ENCODE peak calls at places on chromosomes 5 and 9, in five cellular contexts. A is BJ, C is adrenal gland, B is ovary, G is mammary epithelial cell. M is an unnamed sample.

GRCh38 chr5:157365732-157366131 is 94.3 kb upstream of the NIPAL4 start:
- DNase-seq in B (no peak), G (no peak), C (no peak), A (no peak), M (no peak)

GRCh38 chr9:126939821-126940221 is 25.2 kb downstream of the RALGPS1 start:
- DNase-seq in A (no peak), C (no peak), G (no peak), B (no peak), M (peak; percentile 66)

GRCh38 chr5:116271432-116271831 is 186.6 kb downstream of the COMMD10 start:
- DNase-seq in B (no peak), A (no peak), G (peak; percentile 24), C (no peak), M (no peak)

GRCh38 chr5:100668511-100668910 is 133.3 kb downstream of the FAM174A start:
- DNase-seq in B (no peak), G (peak; percentile 32), A (no peak), C (no peak), M (no peak)

GRCh38 chr5:95962785-95963184 is 1.1 kb upstream of the ELL2 start:
- DNase-seq in B (no peak), G (no peak), C (no peak), A (no peak), M (no peak)

GRCh38 chr5:60584304-60584703 is 115.7 kb downstream of the DEPDC1B start:
- DNase-seq in C (no peak), A (no peak), B (no peak), G (no peak), M (no peak)

GRCh38 chr5:156505101-156505500 is 178.1 kb downstream of the SGCD start:
- DNase-seq in C (no peak), B (no peak), G (no peak), A (no peak), M (no peak)

GRCh38 chr9:33110686-33111085 is 34.2 kb upstream of the SMU1 start:
- DNase-seq in A (no peak), G (no peak), C (no peak), B (no peak), M (no peak)

GRCh38 chr9:32348289-32348688 is 36.2 kb upstream of the ACO1 start:
- DNase-seq in B (no peak), C (no peak), G (peak; percentile 41), A (no peak), M (no peak)

GRCh38 chr9:98104445-98104881 is 14.6 kb downstream of the TRIM14 start:
- DNase-seq in B (no peak), G (no peak), A (no peak), C (no peak), M (no peak)

GRCh38 chr5:35202319-35203111 is 27.8 kb downstream of the PRLR start:
- DNase-seq in C (peak; percentile 62), A (peak; percentile 66), G (no peak), B (no peak), M (peak; percentile 68)

GRCh38 chr9:113511856-113512761 is 48.6 kb downstream of the RGS3 start:
- DNase-seq in A (no peak), C (no peak), G (peak; percentile 3), B (no peak), M (no peak)

GRCh38 chr5:132444841-132445639 is 45.5 kb downstream of the IRF1 start:
- DNase-seq in C (no peak), G (no peak), B (no peak), A (no peak), M (no peak)

GRCh38 chr5:152673601-152674000 is 268.5 kb upstream of the NMUR2 start:
- DNase-seq in A (no peak), G (peak; percentile 20), C (no peak), B (no peak), M (no peak)

GRCh38 chr5:99900302-99900811 is 634.8 kb upstream of the FAM174A start:
- DNase-seq in G (peak; percentile 45), C (peak; percentile 24), A (no peak), B (no peak), M (no peak)

GRCh38 chr5:147483197-147483790 is 26.6 kb downstream of the DPYSL3 start:
- DNase-seq in G (no peak), B (no peak), A (no peak), C (no peak), M (no peak)

GRCh38 chr9:90580576-90580975 is 62.0 kb downstream of the DIRAS2 start:
- DNase-seq in A (no peak), C (no peak), B (no peak), G (no peak), M (no peak)

GRCh38 chr5:72161951-72162350 is 54.7 kb downstream of the MAP1B start:
- DNase-seq in G (no peak), A (no peak), B (no peak), C (no peak), M (no peak)

GRCh38 chr5:55903121-55903701 is 52.1 kb downstream of the IL31RA start:
- DNase-seq in B (no peak), G (peak; percentile 29), C (no peak), A (no peak), M (no peak)

GRCh38 chr5:168409601-168410458 is 76.4 kb upstream of the RARS1 start:
- DNase-seq in A (no peak), G (peak; percentile 79), C (no peak), B (no peak), M (no peak)

GRCh38 chr5:78540335-78541057 is 108.1 kb downstream of the LHFPL2 start:
- DNase-seq in B (no peak), G (peak; percentile 83), A (no peak), C (peak; percentile 57), M (no peak)

GRCh38 chr5:156670615-156671014 is 179.5 kb upstream of the PPP1R2B start:
- DNase-seq in G (no peak), A (no peak), B (no peak), C (peak; percentile 8), M (no peak)

GRCh38 chr5:93831449-93831848 is 90.0 kb upstream of the POU5F2 start:
- DNase-seq in B (no peak), C (peak; percentile 13), A (peak; percentile 70), G (peak; percentile 85), M (no peak)

GRCh38 chr5:141908796-141909195 is 14.9 kb upstream of the DELE1 start:
- DNase-seq in B (no peak), C (no peak), A (no peak), G (peak; percentile 65), M (no peak)

GRCh38 chr9:25602366-25603044 is 75.7 kb downstream of the TUSC1 start:
- DNase-seq in C (no peak), G (no peak), A (no peak), B (no peak), M (no peak)

GRCh38 chr9:19184144-19184917 is 46.2 kb upstream of the DENND4C start:
- DNase-seq in B (peak; percentile 54), A (peak; percentile 77), G (peak; percentile 75), C (peak; percentile 74), M (peak; percentile 72)

GRCh38 chr9:134886413-134886913 is 5.9 kb downstream of the FCN2 start:
- DNase-seq in C (no peak), G (no peak), B (no peak), A (no peak), M (no peak)

GRCh38 chr5:143662020-143662419 is 149.9 kb upstream of the HMHB1 start:
- DNase-seq in C (no peak), A (no peak), B (no peak), G (peak; percentile 57), M (no peak)

GRCh38 chr9:82526629-82527028 is 536.3 kb downstream of the RASEF start:
- DNase-seq in B (no peak), A (no peak), G (no peak), C (no peak), M (no peak)

GRCh38 chr5:112795342-112795741 is 57.7 kb downstream of the APC start:
- DNase-seq in A (no peak), C (no peak), G (no peak), B (no peak), M (no peak)

GRCh38 chr9:38233796-38234355 is 158.6 kb upstream of the ALDH1B1 start:
- DNase-seq in B (no peak), G (no peak), C (no peak), A (no peak), M (no peak)
- H3K27me3 ChIP-seq in B (no peaks in the 10 kb centered on the region), G (no peaks in the 10 kb centered on the region), C (no peaks in the 10 kb centered on the region), A (no peaks in the 10 kb centered on the region), M (peaks cover 6% of the 10 kb centered on the region)

GRCh38 chr9:132094314-132094791 is 14.7 kb upstream of the MED27 start:
- DNase-seq in B (no peak), G (peak; percentile 77), C (no peak), A (peak; percentile 72), M (no peak)

GRCh38 chr9:132099184-132099583 is 19.5 kb upstream of the MED27 start:
- DNase-seq in G (no peak), B (no peak), C (no peak), A (no peak), M (no peak)

DNA sequence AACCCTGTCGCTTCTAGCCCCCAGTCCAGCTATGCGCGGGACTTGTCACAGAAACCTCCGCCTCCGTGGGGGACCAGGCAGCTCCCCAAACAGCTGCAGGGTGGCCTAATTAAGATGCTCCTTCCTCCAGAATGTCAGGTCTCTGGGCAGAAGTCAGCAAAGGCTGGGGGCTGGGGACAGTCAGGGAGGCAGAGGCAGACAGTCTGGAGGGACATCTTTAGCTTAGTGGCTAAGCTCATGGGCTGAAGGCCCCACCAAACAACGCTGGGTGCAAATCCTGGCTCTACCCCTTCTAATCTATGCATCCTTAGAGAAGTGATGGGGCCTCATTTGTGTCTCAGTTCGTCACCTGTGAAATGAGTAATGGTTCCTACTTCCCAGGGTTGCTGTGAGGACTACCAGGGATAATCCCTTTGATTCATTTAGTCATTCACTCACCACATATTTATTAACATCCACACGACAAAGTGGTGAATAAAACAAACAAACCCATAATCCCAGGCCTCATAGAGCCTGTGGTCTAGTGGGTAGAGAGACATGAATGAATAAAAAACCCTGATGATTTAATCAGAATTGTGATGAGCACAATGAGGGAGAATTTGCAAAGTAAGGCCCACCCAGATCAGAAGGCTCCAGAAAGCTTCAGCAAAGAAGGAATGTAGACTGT is 20.2 kb upstream of the MED27 start:
- DNase-seq in C (no peak), A (no peak), G (peak; percentile 28), B (no peak), M (no peak)
- H3K27me3 ChIP-seq in C (peaks cover 5% of the 10 kb centered on the region), A (peaks cover 13% of the 10 kb centered on the region), G (no peaks in the 10 kb centered on the region), B (no peaks in the 10 kb centered on the region), M (no peaks in the 10 kb centered on the region)

GRCh38 chr5:181087309-181087708 is 43.7 kb downstream of the OR2V1 start:
- DNase-seq in A (no peak), C (no peak), G (no peak), B (no peak), M (no peak)

GRCh38 chr5:181088289-181088688 is 42.7 kb downstream of the OR2V1 start:
- DNase-seq in A (no peak), C (no peak), G (no peak), B (no peak), M (no peak)

GRCh38 chr5:181084631-181085195 is 44.6 kb downstream of the BTNL9 start:
- DNase-seq in B (no peak), G (no peak), A (no peak), C (no peak), M (no peak)

GRCh38 chr5:181081989-181082388 is 41.9 kb downstream of the BTNL9 start:
- DNase-seq in B (no peak), C (no peak), A (no peak), G (no peak), M (no peak)

GRCh38 chr5:181086410-181087229 is 44.3 kb downstream of the OR2V1 start:
- DNase-seq in A (no peak), B (no peak), G (no peak), C (no peak), M (no peak)
- H3K27me3 ChIP-seq in A (peaks cover 4% of the 10 kb centered on the region), B (no peaks in the 10 kb centered on the region), G (no peaks in the 10 kb centered on the region), C (peaks cover 7% of the 10 kb centered on the region), M (no peaks in the 10 kb centered on the region)

DNA sequence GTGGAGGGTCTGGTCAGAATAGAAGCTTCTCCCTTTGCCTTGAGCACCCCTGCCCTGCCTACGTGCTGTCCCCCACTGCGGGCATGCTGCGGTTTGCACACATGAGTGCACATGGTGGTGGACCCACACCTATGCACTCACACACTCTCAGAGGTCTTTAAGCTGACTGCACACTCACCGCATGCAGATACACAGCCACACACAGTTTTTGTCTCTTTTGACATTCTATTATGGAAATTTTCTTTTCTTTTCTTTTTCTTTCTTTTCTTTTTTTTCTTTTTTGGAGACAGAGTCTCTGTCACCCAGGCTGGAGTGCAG is 585 bp upstream of the ARID3C start:
- DNase-seq in B (no peak), A (no peak), C (no peak), G (no peak), M (no peak)
- H3K27me3 ChIP-seq in B (peaks cover 12% of the 10 kb centered on the region), A (peaks cover 50% of the 10 kb centered on the region), C (peaks cover 47% of the 10 kb centered on the region), G (peaks cover 3% of the 10 kb centered on the region), M (peaks cover 21% of the 10 kb centered on the region)

M was measured in stomach.